ENCODE peak calls at places on chromosomes 12 and 14, in five cellular contexts. X is NCI-H1417 treated with DMSO at 0.1 percent for 48 hours; D is CD4-positive, CD25-positive, alpha-beta regulatory T cell; P is stimulated activated CD4-positive, alpha-beta T cell treated with anti-CD3 and anti-CD28 coated beads, Interleukin-1b, Interleukin-23, amount 100 ng/mL, for 1 hour; F is frontal cortex. I is an unnamed sample.

GRCh38 chr14:61535032-61535431 is 160.3 kb upstream of the HIF1A start:
- DNase-seq in P (no peak), D (no peak), X (no peak), F (no peak), I (no peak)

GRCh38 chr14:101113835-101114725 is 210.6 kb upstream of the RTL1 start:
- DNase-seq in X (no peak), D (no peak), F (no peak), P (no peak), I (no peak)

GRCh38 chr12:24915501-24915900 is 33.4 kb downstream of the BCAT1 start:
- DNase-seq in P (no peak), F (no peak), X (no peak), D (no peak), I (no peak)

GRCh38 chr12:11499802-11500201 is 104.4 kb upstream of the PRB2 start:
- DNase-seq in P (no peak), X (no peak), D (no peak), F (no peak), I (peak; percentile 2)

GRCh38 chr14:58104808-58105207 is 47.2 kb downstream of the ARMH4 start:
- DNase-seq in P (no peak), D (no peak), X (no peak), F (no peak), I (no peak)

GRCh38 chr12:23686095-23686494 is 263.4 kb downstream of the SOX5 start:
- DNase-seq in P (no peak), F (no peak), X (no peak), D (no peak), I (no peak)

GRCh38 chr14:105851716-105852377 is 325.5 kb downstream of the TMEM121 start:
- DNase-seq in P (no peak), F (no peak), D (no peak), X (no peak), I (no peak)

GRCh38 chr12:78034025-78034424 is 203.3 kb downstream of the NAV3 start:
- DNase-seq in F (no peak), P (no peak), X (no peak), D (no peak), I (no peak)

GRCh38 chr14:55588259-55588699 is 8.3 kb downstream of the KTN1 start:
- DNase-seq in X (no peak), P (no peak), F (no peak), D (no peak), I (no peak)

GRCh38 chr12:4270016-4270669 is 3.4 kb upstream of the CCND2 start:
- DNase-seq in X (no peak), D (peak; percentile 62), P (no peak), F (no peak), I (no peak)

GRCh38 chr14:95514131-95515079 is 2.0 kb downstream of the SYNE3 start:
- DNase-seq in X (peak; percentile 65), P (no peak), F (no peak), D (no peak), I (no peak)

GRCh38 chr12:121797937-121798801 is 4.7 kb upstream of the RHOF start:
- DNase-seq in F (no peak), D (no peak), X (peak; percentile 46), P (no peak), I (peak; percentile 74)

I was measured in NCI-H1436 treated with DMSO at 0.1 percent for 48 hours.